ENCODE peak calls at places on chromosomes 12 and 14, in five cellular contexts. M, B, W, Z and A are unnamed samples.

GRCh38 chr14:104475802-104476201 is 103.8 kb upstream of the C14orf180 start:
- DNase-seq in M (no peak), B (no peak), W (no peak), Z (no peak), A (no peak)

GRCh38 chr14:56274556-56274955 is 156.3 kb downstream of the PELI2 start:
- DNase-seq in M (no peak), B (no peak), W (no peak), Z (no peak), A (no peak)

GRCh38 chr12:64998327-64999156 is 122.6 kb downstream of the WIF1 start:
- DNase-seq in M (no peak), B (no peak), W (no peak), Z (no peak), A (no peak)

GRCh38 chr12:50614167-50614762 is 109.5 kb downstream of the DIP2B start:
- DNase-seq in M (no peak), B (no peak), W (peak; percentile 82), Z (no peak), A (no peak)

GRCh38 chr12:22971247-22971646 is 346.3 kb downstream of the ETNK1 start:
- DNase-seq in M (no peak), B (no peak), W (no peak), Z (no peak), A (no peak)

GRCh38 chr12:99232324-99232723 is 415.2 kb upstream of the GARIN6 start:
- DNase-seq in M (no peak), B (no peak), W (no peak), Z (no peak), A (no peak)

GRCh38 chr12:11765817-11766794 is 116.6 kb downstream of the ETV6 start:
- DNase-seq in M (no peak), B (peak; percentile 47), W (no peak), Z (peak; percentile 45), A (no peak)

GRCh38 chr14:93688794-93689193 is 99.5 kb downstream of the PRIMA1 start:
- DNase-seq in M (no peak), B (no peak), W (no peak), Z (no peak), A (no peak)

GRCh38 chr14:80202888-80203562 is 8.3 kb downstream of the DIO2 start:
- DNase-seq in M (peak; percentile 39), B (no peak), W (no peak), Z (no peak), A (no peak)

GRCh38 chr14:99035268-99035667 is 236.7 kb downstream of the BCL11B start:
- DNase-seq in M (peak; percentile 50), B (no peak), W (no peak), Z (peak; percentile 65), A (no peak)

GRCh38 chr12:45581112-45581511 is 148.4 kb upstream of the ARID2 start:
- DNase-seq in M (no peak), B (no peak), W (no peak), Z (no peak), A (no peak)

GRCh38 chr12:108858399-108859074 is 1.2 kb upstream of the SSH1 start:
- DNase-seq in M (peak; percentile 47), B (no peak), W (no peak), Z (no peak), A (no peak)

GRCh38 chr14:48023881-48024280 is 348.5 kb upstream of the MDGA2 start:
- DNase-seq in M (no peak), B (no peak), W (no peak), Z (no peak), A (no peak)
- H3K4me3 ChIP-seq in M (no peak overlapping the region), B (no peak overlapping the region), W (no peak overlapping the region), Z (no peak overlapping the region), A (no peak overlapping the region)

DNA sequence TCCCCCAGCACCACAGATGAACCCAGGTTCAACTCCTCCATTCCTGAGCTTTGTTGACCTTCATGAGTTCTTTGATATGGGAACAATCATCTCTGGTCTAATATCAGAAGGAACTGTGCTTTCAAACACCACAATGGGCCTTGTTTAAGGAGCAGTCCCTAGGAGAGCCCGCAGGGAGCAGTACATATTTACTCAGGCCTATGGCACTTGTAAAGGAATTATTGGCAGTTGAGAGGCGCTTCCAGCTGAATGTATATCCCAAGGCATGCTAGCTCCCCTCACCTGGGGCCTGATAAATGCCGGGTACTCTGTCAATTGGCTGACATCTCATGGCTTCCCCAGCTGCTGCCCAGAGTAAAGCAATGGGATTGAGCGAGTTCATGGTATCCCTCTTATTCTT is 76.2 kb downstream of the ZFP36L1 start:
- DNase-seq in M (peak; percentile 55), B (no peak), W (no peak), Z (no peak), A (no peak)
- TF ChIP-seq CTCF in M (no peak), B (no peak), W (peak; percentile 27), Z (no peak), A (no peak)

DNA sequence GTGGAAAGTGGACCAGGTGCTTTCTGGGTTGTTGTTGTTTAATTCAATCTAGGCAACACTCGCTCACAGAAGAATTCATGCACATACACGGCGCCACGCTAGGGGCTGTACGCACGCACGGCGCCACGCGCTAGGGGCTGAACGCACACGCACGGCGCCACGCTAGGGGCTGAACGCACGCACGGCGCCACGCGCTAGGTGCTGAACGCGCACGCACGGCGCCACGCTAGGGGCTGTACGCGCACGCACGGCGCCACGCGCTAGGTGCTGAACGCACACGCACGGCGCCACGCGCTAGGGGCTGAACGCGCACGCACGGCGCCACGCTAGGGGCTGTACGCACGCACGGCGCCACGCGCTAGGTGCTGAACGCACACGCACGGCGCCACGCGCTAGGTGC is 54.3 kb downstream of the NINJ2 start:
- DNase-seq in M (no peak), B (no peak), W (no peak), Z (no peak), A (no peak)
- H3K4me3 ChIP-seq in M (no peak overlapping the region), B (no peak overlapping the region), W (no peak overlapping the region), Z (no peak overlapping the region), A (no peak overlapping the region)

DNA sequence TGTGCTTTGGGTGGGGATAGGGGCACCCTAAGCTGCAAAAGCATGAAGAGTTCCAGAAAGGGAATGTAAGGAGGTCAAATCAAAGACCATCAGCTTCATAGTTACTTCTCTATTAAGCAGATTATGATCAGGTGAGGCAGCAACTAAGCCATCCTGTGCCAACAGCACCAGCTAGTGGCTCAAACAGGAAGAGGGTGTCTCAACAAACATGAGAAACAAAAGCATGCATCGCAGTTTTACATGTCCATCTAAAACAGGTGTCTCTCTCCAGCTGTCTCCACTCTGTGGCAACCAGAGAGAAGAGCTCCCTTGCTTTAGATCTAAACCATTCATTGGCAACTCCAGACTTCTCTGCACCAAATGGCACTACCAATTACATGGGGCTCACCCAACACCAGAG is 52.9 kb downstream of the ACTN1 start:
- DNase-seq in M (no peak), B (no peak), W (no peak), Z (no peak), A (no peak)
- TF ChIP-seq CTCF in M (no peak), B (no peak), W (peak; percentile 77), Z (no peak), A (peak; percentile 59)